ENCODE peak calls at places on chromosomes 5 and 9, in four cellular contexts. O is H1, P is HCT116, N is GM23338. M is an unnamed sample.

GRCh38 chr9:121972501-121972981 is 120.6 kb downstream of the TTLL11 start:
- DNase-seq in P (peak; percentile 66), O (no peak), N (peak; percentile 23), M (no peak)

GRCh38 chr9:90421786-90422185 is 220.8 kb downstream of the DIRAS2 start:
- DNase-seq in N (no peak), P (no peak), O (no peak), M (no peak)

GRCh38 chr5:15966651-15967050 is 212.9 kb downstream of the MARCHF11 start:
- DNase-seq in P (no peak), O (no peak), N (no peak), M (no peak)

GRCh38 chr9:134217431-134218210 is 53.3 kb upstream of the RNU6ATAC start:
- DNase-seq in O (no peak), N (peak; percentile 28), P (peak; percentile 24), M (no peak)

GRCh38 chr5:54514269-54514668 is 3.3 kb upstream of the SNX18 start:
- DNase-seq in O (no peak), N (peak; percentile 33), P (peak; percentile 12), M (no peak)

GRCh38 chr5:135193213-135194125 is 159.4 kb upstream of the PITX1 start:
- DNase-seq in N (no peak), P (no peak), O (peak; percentile 33), M (no peak)

GRCh38 chr5:151448038-151448985 is 909 bp downstream of the SLC36A1 start:
- DNase-seq in N (peak; percentile 77), P (no peak), O (no peak), M (peak; percentile 18)

GRCh38 chr5:135254183-135254582 is 144.8 kb downstream of the MACROH2A1 start:
- DNase-seq in O (peak; percentile 36), N (no peak), P (no peak), M (no peak)

GRCh38 chr9:114374936-114375335 is 12.8 kb downstream of the AKNA start:
- DNase-seq in P (no peak), O (no peak), N (no peak), M (no peak)

GRCh38 chr9:121954477-121955175 is 138.5 kb downstream of the TTLL11 start:
- DNase-seq in P (no peak), O (no peak), N (no peak), M (peak; percentile 6)

GRCh38 chr5:1058549-1058945 is 49.9 kb downstream of the NKD2 start:
- DNase-seq in O (no peak), N (no peak), P (no peak), M (no peak)

GRCh38 chr5:98721231-98721928 is 52.1 kb upstream of the RGMB start:
- DNase-seq in N (no peak), P (no peak), O (no peak), M (no peak)

GRCh38 chr5:75156585-75156984 is 80.1 kb downstream of the ANKRD31 start:
- DNase-seq in P (no peak), O (no peak), N (peak; percentile 62), M (no peak)
- TF ChIP-seq CTCF in P (peak; percentile 20), O (peak; percentile 47), N (peak; percentile 65), M (peak; percentile 3)

GRCh38 chr9:14294659-14295058 is 19.3 kb downstream of the NFIB start:
- DNase-seq in O (no peak), N (no peak), P (no peak), M (no peak)
- H3K4me2 ChIP-seq in O (no peak overlapping the region), N (no peak overlapping the region), P (no peak overlapping the region), M (no peak overlapping the region)

DNA sequence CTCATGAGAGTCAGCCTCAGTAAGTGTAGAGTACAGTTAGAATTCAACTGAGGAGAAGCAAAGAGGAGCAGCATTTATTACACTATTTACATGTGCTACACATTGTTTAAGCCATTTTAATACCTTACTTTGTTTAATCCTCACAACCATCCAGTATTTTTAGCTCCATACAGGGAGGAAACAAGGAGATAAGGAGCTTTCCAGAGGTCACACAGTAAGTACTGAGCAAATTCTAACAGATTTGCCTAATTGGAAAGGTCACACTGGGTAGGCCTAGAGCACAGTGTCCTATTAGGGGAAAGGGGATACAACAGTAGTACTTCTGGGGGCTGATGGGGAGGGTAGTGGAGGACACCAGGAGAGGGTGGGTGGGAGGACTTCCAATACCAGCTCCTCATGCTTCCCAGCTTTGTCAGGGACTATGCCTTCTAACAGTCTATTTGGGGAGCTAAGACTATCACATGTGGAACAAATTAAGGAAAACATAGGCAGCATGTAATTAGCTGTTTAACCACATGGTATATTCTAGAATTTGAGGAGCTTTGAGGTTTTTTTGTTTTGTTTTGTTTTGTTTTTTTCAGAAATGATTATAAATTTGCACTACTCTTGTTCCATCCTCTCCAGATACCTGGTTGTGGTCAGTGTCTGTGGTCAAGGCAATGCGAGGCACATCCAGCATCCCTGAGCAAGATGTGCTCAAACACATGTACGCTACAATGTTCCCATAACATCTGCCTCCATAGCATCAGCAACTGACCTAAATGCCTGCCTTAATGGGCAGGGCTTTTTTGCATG is 96.0 kb upstream of the SLC12A2 start:
- DNase-seq in N (no peak), P (no peak), O (no peak), M (no peak)
- TF ChIP-seq CTCF in N (no peak), P (no peak), O (no peak), M (no peak)

DNA sequence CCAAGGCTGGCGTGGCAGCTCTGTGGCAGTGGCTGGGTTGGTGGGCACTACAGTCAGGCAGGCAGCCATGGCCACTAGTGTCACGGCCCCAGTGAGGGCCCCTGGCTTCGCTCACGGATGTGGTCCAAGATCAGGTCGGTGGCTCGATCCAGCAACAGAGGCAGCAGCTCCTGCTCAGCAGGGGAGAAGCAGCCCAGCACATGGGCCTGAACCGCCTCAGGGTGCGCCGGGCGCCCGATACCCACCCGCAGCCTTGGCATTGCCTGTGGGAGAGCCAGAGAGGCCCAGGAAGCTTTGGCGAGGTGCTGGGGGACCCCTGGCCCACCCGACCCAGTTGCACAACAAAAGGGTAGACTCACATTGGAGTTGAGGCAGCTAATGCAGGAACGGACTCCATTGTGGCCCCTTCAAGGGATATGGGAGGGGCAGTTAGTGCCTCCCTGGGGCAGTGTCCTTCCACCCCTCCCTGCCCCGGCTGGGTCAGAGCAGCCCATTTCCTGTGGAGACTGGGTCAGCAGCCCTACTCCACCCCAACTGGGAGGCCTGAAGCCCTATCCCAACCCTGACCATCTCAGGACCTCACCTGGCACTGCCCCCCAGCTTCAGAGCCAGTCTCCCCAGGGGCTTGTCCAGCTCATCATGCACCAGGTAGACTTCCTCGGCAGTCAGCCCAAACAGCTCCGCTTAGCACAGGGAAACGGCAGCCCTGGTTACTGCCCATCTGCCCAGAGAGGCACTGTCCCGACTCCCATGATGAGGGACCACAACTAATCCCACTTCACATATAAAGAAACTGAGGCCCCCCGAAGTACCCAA is 1.2 kb downstream of the PTRH1 start:
- DNase-seq in O (no peak), P (no peak), N (no peak), M (no peak)
- H3K4me2 ChIP-seq in O (peak overlapping the region; percentile 66), P (peak overlapping the region; percentile 91), N (peak overlapping the region; percentile 76), M (peak overlapping the region; percentile 77)

DNA sequence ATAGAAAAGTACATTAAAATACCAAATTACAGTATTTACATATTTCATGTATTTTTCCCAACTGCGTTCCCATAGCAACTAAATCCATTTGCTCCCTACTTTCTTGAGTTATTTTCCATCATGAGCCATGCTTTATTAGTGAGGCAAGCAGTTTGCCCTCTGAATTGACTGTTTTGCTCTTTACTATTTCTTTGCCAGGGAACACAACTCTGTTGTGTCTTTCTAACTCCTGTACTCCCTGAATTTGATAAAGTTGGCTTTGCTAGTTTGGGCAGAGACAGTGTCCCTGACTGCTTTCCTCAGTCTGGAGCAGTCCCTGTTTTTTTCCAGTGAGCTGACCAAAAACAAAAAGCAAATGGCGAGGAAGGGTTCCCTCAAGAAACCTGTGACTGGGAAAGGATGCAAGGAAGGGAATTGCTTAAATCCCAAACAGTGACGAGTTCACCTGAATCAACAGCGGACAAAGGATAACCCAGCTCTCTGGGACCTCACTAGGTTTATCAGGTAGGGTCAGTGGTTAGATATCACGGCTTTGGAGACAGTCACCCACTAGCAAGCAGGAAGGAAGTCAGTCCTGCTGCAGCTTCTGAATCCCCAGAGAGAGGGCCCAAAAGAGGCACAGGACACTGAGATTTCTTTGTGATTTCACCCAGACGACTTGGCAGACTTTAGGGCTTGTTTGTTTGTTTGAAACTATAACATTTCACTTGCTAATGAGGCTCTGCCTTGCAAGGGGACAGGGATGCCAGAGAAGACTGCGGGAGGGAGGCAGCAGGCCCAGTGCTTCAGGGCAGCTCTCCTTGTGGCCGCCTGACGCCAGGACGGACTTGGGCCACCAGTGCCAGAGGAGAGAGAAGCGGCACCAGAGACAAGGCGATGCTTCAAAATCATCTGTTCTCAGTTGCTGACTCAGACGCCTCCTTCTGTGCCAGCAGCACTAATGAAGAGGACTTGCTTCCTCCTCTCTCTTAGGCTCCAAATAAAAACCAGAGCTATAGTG is 275.8 kb upstream of the SLC30A5 start:
- DNase-seq in N (peak; percentile 64), P (no peak), O (peak; percentile 60), M (no peak)
- TF ChIP-seq CTCF in N (no peak), P (no peak), O (peak; percentile 37), M (no peak)

DNA sequence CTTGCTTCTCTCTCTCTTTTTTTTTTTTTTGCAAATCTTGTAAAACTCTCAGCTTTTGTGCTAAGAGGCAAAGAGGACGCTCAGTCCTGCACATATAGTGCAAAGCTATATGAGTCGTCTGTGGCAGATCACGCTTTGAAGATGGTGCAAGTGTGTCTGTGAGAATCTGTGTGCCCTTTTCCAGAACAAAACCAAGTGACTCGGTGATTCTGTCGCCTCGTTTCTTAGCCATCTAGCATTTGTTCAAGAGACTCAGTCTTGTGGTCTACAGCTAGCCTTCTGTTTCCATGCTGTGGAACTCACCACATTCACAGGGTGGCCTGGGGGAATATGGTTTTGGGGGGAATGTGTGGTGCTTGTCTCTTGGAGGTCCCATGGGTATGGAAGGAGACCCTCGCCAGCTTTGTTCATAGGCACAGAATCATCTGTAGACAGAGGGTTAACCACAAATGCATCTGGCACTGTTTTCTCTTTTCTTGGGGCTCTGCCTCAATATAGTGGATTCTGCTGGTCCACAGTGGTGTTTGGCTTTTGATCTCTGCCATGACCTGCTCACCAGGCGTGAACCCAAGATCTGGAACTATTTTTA is 82.1 kb downstream of the C9orf152 start:
- DNase-seq in P (no peak), N (no peak), O (no peak), M (peak; percentile 82)
- H3K4me2 ChIP-seq in P (no peak overlapping the region), N (peak overlapping the region; percentile 53), O (no peak overlapping the region), M (peak overlapping the region; percentile 65)

DNA sequence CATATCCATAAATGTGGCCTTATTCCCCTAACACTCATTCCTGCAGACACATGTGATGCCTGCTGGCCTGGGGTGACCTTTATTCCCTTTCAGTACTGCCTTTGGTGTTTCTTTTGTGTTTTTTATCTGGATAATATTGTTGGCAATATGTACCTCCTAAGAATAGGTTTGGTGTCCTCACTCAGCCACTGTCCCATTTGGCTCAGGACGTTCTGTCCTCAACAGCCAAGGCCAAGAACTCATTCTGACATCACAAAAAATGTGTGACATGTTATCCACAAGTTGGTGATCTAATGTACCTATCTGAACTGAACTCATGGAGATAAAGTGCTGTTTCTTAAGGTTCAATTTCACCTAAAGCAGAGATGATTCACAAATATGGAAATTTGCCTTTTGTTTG is 142.9 kb upstream of the GRAMD2B start:
- DNase-seq in O (no peak), P (no peak), N (no peak), M (no peak)
- TF ChIP-seq CTCF in O (no peak), P (no peak), N (no peak), M (no peak)

GRCh38 chr5:131769337-131769736 is 27.5 kb downstream of the FNIP1 start:
- DNase-seq in N (no peak), P (no peak), O (no peak), M (no peak)
- H3K4me2 ChIP-seq in N (no peak overlapping the region), P (no peak overlapping the region), O (no peak overlapping the region), M (no peak overlapping the region)

GRCh38 chr5:120086081-120086480 is 378.0 kb upstream of the PRR16 start:
- DNase-seq in P (no peak), N (no peak), O (no peak), M (no peak)

GRCh38 chr5:120083851-120084615 is 380.1 kb upstream of the PRR16 start:
- DNase-seq in P (no peak), N (no peak), O (no peak), M (no peak)

GRCh38 chr5:120082316-120083068 is 381.6 kb upstream of the PRR16 start:
- DNase-seq in O (no peak), N (no peak), P (no peak), M (no peak)
- TF ChIP-seq CTCF in O (no peak), N (no peak), P (peak; percentile 22), M (no peak)